ENCODE peak calls at places on chromosomes 13 and 19, in eight cellular contexts. O, L, F, P, Y, E, A and G are unnamed samples.

GRCh38 chr19:13764821-13765394 is 586 bp downstream of the MRI1 start:
- DNase-seq in A (no peak), L (no peak), O (peak; percentile 44), E (no peak), P (no peak), F (no peak), Y (no peak), G (no peak)

GRCh38 chr13:60260440-60260839 is 96.7 kb upstream of the DIAPH3 start:
- DNase-seq in L (no peak), A (no peak), E (no peak), F (no peak), O (no peak), Y (no peak), P (no peak), G (no peak)

GRCh38 chr19:50384685-50385535 is 763 bp downstream of the POLD1 start:
- DNase-seq in Y (no peak), L (no peak), P (peak; percentile 8), E (no peak), A (no peak), O (no peak), F (no peak), G (peak; percentile 9)

GRCh38 chr13:60282708-60283107 is 114.3 kb upstream of the TDRD3 start:
- DNase-seq in A (no peak), E (no peak), L (no peak), F (peak; percentile 37), O (no peak), P (no peak), Y (no peak), G (no peak)

GRCh38 chr13:48728876-48729275 is 75.1 kb downstream of the CYSLTR2 start:
- DNase-seq in O (no peak), F (no peak), E (peak; percentile 89), Y (no peak), A (no peak), L (no peak), P (no peak), G (no peak)

GRCh38 chr13:112831801-112832200 is 137.2 kb upstream of the MCF2L start:
- DNase-seq in Y (no peak), F (no peak), P (no peak), E (no peak), O (no peak), A (no peak), L (no peak), G (no peak)

GRCh38 chr19:45889210-45889885 is 3.4 kb upstream of the IRF2BP1 start:
- DNase-seq in O (no peak), F (no peak), L (no peak), E (no peak), P (no peak), A (no peak), Y (no peak), G (no peak)

GRCh38 chr19:464146-464545 is 3.3 kb upstream of the SHC2 start:
- DNase-seq in Y (no peak), F (no peak), L (no peak), A (no peak), E (no peak), O (no peak), P (no peak), G (no peak)

GRCh38 chr19:49830766-49831165 is 12.7 kb downstream of the MED25 start:
- DNase-seq in O (no peak), E (no peak), P (no peak), Y (no peak), L (no peak), A (no peak), F (no peak), G (no peak)